ENCODE peak calls at places on chromosomes 1 and 21, in seven cellular contexts. Z, O, L, A, D, M and B are unnamed samples.

GRCh38 chr1:53218201-53218600 is 2.2 kb downstream of the CZIB start:
- DNase-seq in Z (no peak), O (no peak), L (no peak), A (no peak), D (no peak), M (no peak), B (no peak)

GRCh38 chr1:22053861-22054770 is 1.6 kb downstream of the CDC42 start:
- DNase-seq in Z (no peak), O (no peak), L (no peak), A (peak; percentile 20), D (no peak), M (no peak), B (no peak)

GRCh38 chr1:41727749-41728115 is 191.0 kb downstream of the HIVEP3 start:
- DNase-seq in Z (no peak), O (no peak), L (no peak), A (no peak), D (no peak), M (no peak), B (no peak)

GRCh38 chr1:113615425-113615824 is 143.9 kb downstream of the PHTF1 start:
- DNase-seq in Z (no peak), O (no peak), L (no peak), A (peak; percentile 48), D (no peak), M (no peak), B (no peak)

GRCh38 chr1:214425723-214426419 is 125.5 kb downstream of the PTPN14 start:
- DNase-seq in Z (no peak), O (no peak), L (no peak), A (no peak), D (no peak), M (no peak), B (no peak)

GRCh38 chr1:91651243-91651642 is 150.6 kb downstream of the CDC7 start:
- DNase-seq in Z (no peak), O (no peak), L (no peak), A (no peak), D (no peak), M (no peak), B (no peak)

GRCh38 chr1:25180996-25181395 is 51.3 kb downstream of the SYF2 start:
- DNase-seq in Z (no peak), O (no peak), L (no peak), A (no peak), D (no peak), M (no peak), B (no peak)

GRCh38 chr1:216248628-216249027 is 174.6 kb downstream of the USH2A start:
- DNase-seq in Z (no peak), O (no peak), L (no peak), A (no peak), D (no peak), M (no peak), B (no peak)

GRCh38 chr1:148386617-148387016 is 96.5 kb downstream of the PPIAL4G start:
- DNase-seq in Z (no peak), O (no peak), L (no peak), A (no peak), D (no peak), M (no peak), B (no peak)

GRCh38 chr1:78630600-78630999 is 10.4 kb downstream of the IFI44L start:
- DNase-seq in Z (no peak), O (no peak), L (no peak), A (no peak), D (no peak), M (no peak), B (no peak)

GRCh38 chr1:55214903-55215193 is 316 bp downstream of the USP24 start:
- DNase-seq in Z (no peak), O (peak; percentile 79), L (peak; percentile 38), A (peak; percentile 49), D (no peak), M (no peak), B (peak; percentile 33)

GRCh38 chr1:2533356-2533755 is 3.3 kb upstream of the HES5 start:
- DNase-seq in Z (no peak), O (no peak), L (no peak), A (peak; percentile 28), D (no peak), M (no peak), B (no peak)

GRCh38 chr1:227805606-227806197 is 9.8 kb upstream of the PRSS38 start:
- DNase-seq in Z (no peak), O (no peak), L (no peak), A (peak; percentile 93), D (no peak), M (no peak), B (no peak)

DNA sequence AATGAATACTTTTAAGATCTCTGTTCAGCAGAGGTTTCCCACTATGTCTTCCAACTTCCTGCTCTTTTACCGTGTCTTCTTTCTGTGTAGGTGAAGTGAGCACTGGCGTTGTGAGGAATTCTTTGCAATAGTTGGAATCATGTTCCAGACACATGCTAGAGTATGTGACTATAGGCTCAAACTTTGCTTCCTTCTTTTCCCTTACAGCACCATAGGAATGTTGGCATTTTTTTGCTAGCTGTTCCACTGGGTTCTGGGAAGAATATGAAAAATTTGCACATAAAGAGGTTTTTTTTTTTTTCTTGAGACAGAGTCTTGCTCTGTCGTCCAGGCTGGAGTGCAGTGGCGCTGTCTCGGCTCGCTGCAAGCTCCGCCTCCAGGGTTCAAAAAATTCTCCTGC is 15.7 kb upstream of the HUNK start:
- DNase-seq in Z (no peak), O (no peak), L (no peak), A (no peak), D (no peak), M (no peak), B (no peak)
- TF ChIP-seq CTCF in Z (no peak), O (no peak), L (no peak), A (no peak), D (no peak), M (no peak), B (no peak)

DNA sequence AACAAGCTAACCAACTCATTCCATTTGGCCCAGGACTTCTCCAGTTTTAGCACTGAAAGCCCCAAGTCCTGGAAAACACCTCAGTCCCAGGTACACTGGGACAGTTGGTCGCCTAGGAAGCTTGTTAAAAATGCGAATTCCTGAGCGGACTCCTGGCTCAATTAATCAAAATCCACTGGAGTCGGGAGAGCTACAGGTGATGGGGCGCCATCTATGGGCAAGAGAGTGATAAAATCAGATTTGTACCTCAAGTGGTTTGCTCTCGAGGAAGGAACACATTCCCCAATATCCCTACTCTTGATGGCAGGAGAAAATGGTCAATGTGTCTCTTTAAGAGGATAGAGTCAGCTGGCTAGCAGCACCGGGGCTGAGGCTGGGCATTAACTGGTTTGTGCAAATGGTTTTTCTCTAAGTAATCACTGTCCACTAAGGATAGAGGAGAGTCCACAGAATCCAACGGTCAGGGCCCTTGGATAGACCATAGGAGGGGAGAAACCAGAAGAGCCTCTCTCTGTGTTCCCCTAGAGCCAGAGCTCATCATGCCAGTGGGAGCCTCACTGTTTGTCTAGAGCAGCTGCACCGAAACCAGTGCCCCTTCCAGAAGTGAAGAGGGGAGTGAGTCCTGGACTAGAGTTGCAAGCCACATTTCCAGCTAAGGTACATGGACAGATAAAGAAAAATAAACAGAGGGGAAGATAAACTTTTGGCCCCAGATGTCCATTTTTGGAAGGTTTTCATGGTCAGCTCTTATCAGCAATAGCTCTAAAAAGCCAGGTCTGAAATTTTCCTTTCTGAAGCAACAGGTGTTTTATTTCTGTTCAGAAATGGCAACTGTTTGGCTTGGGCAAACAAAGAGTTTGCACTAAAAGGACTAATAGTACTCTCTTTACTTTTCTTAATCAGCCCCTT is 148.5 kb downstream of the TENT5C start:
- DNase-seq in Z (peak; percentile 79), O (no peak), L (peak; percentile 81), A (peak; percentile 59), D (peak; percentile 48), M (no peak), B (no peak)
- TF ChIP-seq CTCF in Z (peak; percentile 86), O (peak; percentile 75), L (peak; percentile 74), A (peak; percentile 66), D (peak; percentile 69), M (peak; percentile 40), B (peak; percentile 65)

GRCh38 chr21:18265955-18266354 is 21.3 kb downstream of the CHODL start:
- DNase-seq in Z (no peak), O (no peak), L (no peak), A (no peak), D (no peak), M (no peak), B (no peak)
- TF ChIP-seq CTCF in Z (no peak), O (no peak), L (no peak), A (no peak), D (no peak), M (no peak), B (no peak)

GRCh38 chr1:94522304-94522703 is 19.3 kb downstream of the F3 start:
- DNase-seq in Z (no peak), O (no peak), L (peak; percentile 36), A (peak; percentile 72), D (no peak), M (no peak), B (no peak)
- TF ChIP-seq CTCF in Z (peak; percentile 43), O (peak; percentile 50), L (peak; percentile 25), A (peak; percentile 73), D (no peak), M (no peak), B (no peak)

DNA sequence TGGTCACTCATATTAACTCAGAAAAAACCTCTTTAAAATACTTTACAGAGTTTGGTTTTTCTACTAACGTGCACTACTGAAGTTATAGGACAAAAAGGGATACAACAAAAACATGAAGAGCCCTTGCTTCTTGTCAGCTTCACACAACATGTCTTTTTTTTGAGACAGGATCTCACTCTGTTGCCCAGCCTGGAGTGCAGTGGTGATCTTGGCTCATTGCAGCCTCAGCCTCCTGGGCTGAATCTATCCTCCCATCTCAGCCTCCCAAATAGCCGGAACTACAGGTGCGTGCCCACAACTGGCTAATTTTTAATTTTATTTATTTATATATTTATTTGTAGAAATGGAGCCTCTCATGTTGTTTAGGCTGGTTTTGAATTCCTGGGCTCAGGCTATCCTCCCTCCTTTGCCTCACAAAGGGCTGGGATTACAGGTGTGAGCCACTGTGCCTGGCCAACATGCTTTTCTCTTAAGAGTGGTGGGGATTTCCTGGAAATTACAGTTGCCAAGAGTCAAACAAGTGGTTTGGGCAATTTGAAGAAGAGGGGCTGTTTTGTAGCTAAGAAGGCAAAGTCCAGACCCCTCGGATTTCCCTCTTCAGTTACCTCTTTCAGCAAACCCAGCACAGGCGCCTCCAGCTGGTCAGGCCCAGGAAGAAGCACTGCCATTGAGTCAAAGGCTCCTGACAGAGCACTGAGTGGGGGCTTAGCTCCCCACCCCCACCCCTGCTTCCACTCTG is 6.4 kb upstream of the SMPDL3B start:
- DNase-seq in Z (no peak), O (peak; percentile 58), L (no peak), A (no peak), D (no peak), M (no peak), B (peak; percentile 21)
- TF ChIP-seq CTCF in Z (peak; percentile 34), O (no peak), L (no peak), A (no peak), D (no peak), M (no peak), B (no peak)

DNA sequence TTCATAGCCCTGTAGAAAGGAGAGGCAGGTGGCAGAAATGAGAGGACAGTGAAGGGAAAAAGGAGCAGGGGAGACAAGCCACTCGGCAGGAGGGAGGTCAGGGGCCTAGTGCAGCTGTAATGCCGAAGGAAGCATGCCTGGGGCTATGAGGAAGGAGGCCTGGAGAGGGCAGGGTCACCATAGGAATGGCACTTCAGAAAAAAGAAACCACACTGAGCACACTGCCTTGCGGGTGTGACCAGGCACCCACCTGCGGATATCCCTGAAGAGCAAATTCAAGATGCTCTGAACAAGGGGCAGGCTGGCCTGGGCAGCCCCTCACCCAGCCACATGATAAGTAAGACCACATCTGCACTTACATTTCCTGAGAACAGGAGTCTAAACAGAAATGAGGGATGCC is 104.7 kb downstream of the JAK1 start:
- DNase-seq in Z (no peak), O (no peak), L (no peak), A (peak; percentile 17), D (no peak), M (no peak), B (no peak)
- TF ChIP-seq CTCF in Z (no peak), O (peak; percentile 35), L (no peak), A (peak; percentile 38), D (no peak), M (no peak), B (peak; percentile 19)